ENCODE peak calls at places on chromosome 16, in eight cellular contexts. One of them, this sample, is unnamed.

GRCh38 chr16:19098173-19098572 is 15.6 kb upstream of the ITPRIPL2 start:
- DNase-seq in fibroblast of pulmonary artery: no peak
- DNase-seq in upper lobe of right lung: no peak
- DNase-seq in heart left ventricle: no peak
- DNase-seq in tibial nerve: no peak
- DNase-seq in fibroblast of mammary gland: no peak
- DNase-seq in right lobe of liver: no peak
- DNase-seq in A549: no peak
- DNase-seq in this sample: no peak

GRCh38 chr16:84585886-84586285 is 32.0 kb downstream of the COTL1 start:
- DNase-seq in fibroblast of pulmonary artery: no peak
- DNase-seq in upper lobe of right lung: no peak
- DNase-seq in heart left ventricle: no peak
- DNase-seq in tibial nerve: no peak
- DNase-seq in fibroblast of mammary gland: no peak
- DNase-seq in right lobe of liver: no peak
- DNase-seq in A549: peak; percentile 48
- DNase-seq in this sample: no peak

GRCh38 chr16:4309833-4310266 is 6.0 kb upstream of the GLIS2 start:
- DNase-seq in fibroblast of pulmonary artery: peak; percentile 61
- DNase-seq in upper lobe of right lung: peak; percentile 86
- DNase-seq in heart left ventricle: peak; percentile 70
- DNase-seq in tibial nerve: no peak
- DNase-seq in fibroblast of mammary gland: peak; percentile 64
- DNase-seq in right lobe of liver: no peak
- DNase-seq in A549: peak; percentile 88
- DNase-seq in this sample: peak; percentile 62

GRCh38 chr16:1998852-1999801 is 9.4 kb downstream of the SYNGR3 start:
- DNase-seq in fibroblast of pulmonary artery: no peak
- DNase-seq in upper lobe of right lung: no peak
- DNase-seq in heart left ventricle: no peak
- DNase-seq in tibial nerve: no peak
- DNase-seq in fibroblast of mammary gland: no peak
- DNase-seq in right lobe of liver: peak; percentile 49
- DNase-seq in A549: no peak
- DNase-seq in this sample: no peak

GRCh38 chr16:56673916-56674315 is 4.3 kb downstream of the MT1H start:
- DNase-seq in fibroblast of pulmonary artery: peak; percentile 42
- DNase-seq in upper lobe of right lung: no peak
- DNase-seq in heart left ventricle: no peak
- DNase-seq in tibial nerve: no peak
- DNase-seq in fibroblast of mammary gland: peak; percentile 37
- DNase-seq in right lobe of liver: no peak
- DNase-seq in A549: peak; percentile 54
- DNase-seq in this sample: peak; percentile 56

GRCh38 chr16:30924086-30924714 is 828 bp downstream of the FBXL19 start:
- DNase-seq in fibroblast of pulmonary artery: no peak
- DNase-seq in upper lobe of right lung: no peak
- DNase-seq in heart left ventricle: peak; percentile 48
- DNase-seq in tibial nerve: no peak
- DNase-seq in fibroblast of mammary gland: no peak
- DNase-seq in right lobe of liver: no peak
- DNase-seq in A549: no peak
- DNase-seq in this sample: no peak

GRCh38 chr16:67542464-67542863 is 13.8 kb downstream of the RIPOR1 start:
- DNase-seq in fibroblast of pulmonary artery: peak; percentile 79
- DNase-seq in upper lobe of right lung: peak; percentile 62
- DNase-seq in heart left ventricle: no peak
- DNase-seq in tibial nerve: no peak
- DNase-seq in fibroblast of mammary gland: peak; percentile 84
- DNase-seq in right lobe of liver: peak; percentile 45
- DNase-seq in A549: peak; percentile 83
- DNase-seq in this sample: peak; percentile 79

GRCh38 chr16:3022697-3023414 is 886 bp downstream of the HCFC1R1 start:
- DNase-seq in fibroblast of pulmonary artery: peak; percentile 40
- DNase-seq in upper lobe of right lung: no peak
- DNase-seq in heart left ventricle: peak; percentile 67
- DNase-seq in tibial nerve: no peak
- DNase-seq in fibroblast of mammary gland: peak; percentile 87
- DNase-seq in right lobe of liver: no peak
- DNase-seq in A549: peak; percentile 86
- DNase-seq in this sample: peak; percentile 85

GRCh38 chr16:78504391-78504945 is 405.0 kb downstream of the WWOX start:
- DNase-seq in fibroblast of pulmonary artery: no peak
- DNase-seq in upper lobe of right lung: no peak
- DNase-seq in heart left ventricle: no peak
- DNase-seq in tibial nerve: no peak
- DNase-seq in fibroblast of mammary gland: peak; percentile 29
- DNase-seq in right lobe of liver: no peak
- DNase-seq in A549: no peak
- DNase-seq in this sample: peak; percentile 55

GRCh38 chr16:10827691-10828341 is 9.2 kb upstream of the TVP23A start:
- DNase-seq in fibroblast of pulmonary artery: peak; percentile 91
- DNase-seq in upper lobe of right lung: peak; percentile 81
- DNase-seq in heart left ventricle: peak; percentile 86
- DNase-seq in tibial nerve: peak; percentile 54
- DNase-seq in fibroblast of mammary gland: peak; percentile 93
- DNase-seq in right lobe of liver: peak; percentile 86
- DNase-seq in A549: no peak
- DNase-seq in this sample: peak; percentile 97

GRCh38 chr16:49463529-49463928 is 89.9 kb downstream of the C16orf78 start:
- DNase-seq in fibroblast of pulmonary artery: no peak
- DNase-seq in upper lobe of right lung: no peak
- DNase-seq in heart left ventricle: no peak
- DNase-seq in tibial nerve: no peak
- DNase-seq in fibroblast of mammary gland: no peak
- DNase-seq in right lobe of liver: no peak
- DNase-seq in A549: no peak
- DNase-seq in this sample: no peak

GRCh38 chr16:70735141-70735979 is 49.5 kb upstream of the MTSS2 start:
- DNase-seq in fibroblast of pulmonary artery: peak; percentile 51
- DNase-seq in upper lobe of right lung: no peak
- DNase-seq in heart left ventricle: peak; percentile 51
- DNase-seq in tibial nerve: no peak
- DNase-seq in fibroblast of mammary gland: peak; percentile 87
- DNase-seq in right lobe of liver: no peak
- DNase-seq in A549: no peak
- DNase-seq in this sample: peak; percentile 82

GRCh38 chr16:17026600-17027242 is 444.0 kb downstream of the XYLT1 start:
- DNase-seq in fibroblast of pulmonary artery: no peak
- DNase-seq in upper lobe of right lung: no peak
- DNase-seq in heart left ventricle: no peak
- DNase-seq in tibial nerve: no peak
- DNase-seq in fibroblast of mammary gland: no peak
- DNase-seq in right lobe of liver: no peak
- DNase-seq in A549: no peak
- DNase-seq in this sample: no peak

GRCh38 chr16:52418206-52418605 is 128.7 kb downstream of the TOX3 start:
- DNase-seq in fibroblast of pulmonary artery: no peak
- DNase-seq in upper lobe of right lung: no peak
- DNase-seq in heart left ventricle: no peak
- DNase-seq in tibial nerve: no peak
- DNase-seq in fibroblast of mammary gland: no peak
- DNase-seq in right lobe of liver: no peak
- DNase-seq in A549: no peak
- DNase-seq in this sample: no peak

GRCh38 chr16:8489580-8489979 is 100.7 kb downstream of the TMEM114 start:
- DNase-seq in fibroblast of pulmonary artery: no peak
- DNase-seq in upper lobe of right lung: no peak
- DNase-seq in heart left ventricle: no peak
- DNase-seq in tibial nerve: no peak
- DNase-seq in fibroblast of mammary gland: no peak
- DNase-seq in right lobe of liver: no peak
- DNase-seq in A549: no peak
- DNase-seq in this sample: no peak

GRCh38 chr16:8492690-8493089 is 97.6 kb downstream of the TMEM114 start:
- DNase-seq in fibroblast of pulmonary artery: no peak
- DNase-seq in upper lobe of right lung: no peak
- DNase-seq in heart left ventricle: no peak
- DNase-seq in tibial nerve: no peak
- DNase-seq in fibroblast of mammary gland: no peak
- DNase-seq in right lobe of liver: no peak
- DNase-seq in A549: no peak
- DNase-seq in this sample: no peak

GRCh38 chr16:8496364-8496763 is 93.9 kb downstream of the TMEM114 start:
- DNase-seq in fibroblast of pulmonary artery: no peak
- DNase-seq in upper lobe of right lung: no peak
- DNase-seq in heart left ventricle: no peak
- DNase-seq in tibial nerve: no peak
- DNase-seq in fibroblast of mammary gland: no peak
- DNase-seq in right lobe of liver: no peak
- DNase-seq in A549: no peak
- DNase-seq in this sample: no peak

GRCh38 chr16:8493885-8494487 is 96.3 kb downstream of the TMEM114 start:
- DNase-seq in fibroblast of pulmonary artery: no peak
- DNase-seq in upper lobe of right lung: no peak
- DNase-seq in heart left ventricle: no peak
- DNase-seq in tibial nerve: no peak
- DNase-seq in fibroblast of mammary gland: no peak
- DNase-seq in right lobe of liver: no peak
- DNase-seq in A549: peak; percentile 4
- DNase-seq in this sample: no peak
- TF ChIP-seq CTCF in fibroblast of pulmonary artery: no peak
- TF ChIP-seq CTCF in upper lobe of right lung: no peak
- TF ChIP-seq CTCF in heart left ventricle: no peak
- TF ChIP-seq CTCF in tibial nerve: no peak
- TF ChIP-seq CTCF in fibroblast of mammary gland: no peak
- TF ChIP-seq CTCF in right lobe of liver: no peak
- TF ChIP-seq CTCF in A549: no peak
- TF ChIP-seq CTCF in this sample: no peak

DNA sequence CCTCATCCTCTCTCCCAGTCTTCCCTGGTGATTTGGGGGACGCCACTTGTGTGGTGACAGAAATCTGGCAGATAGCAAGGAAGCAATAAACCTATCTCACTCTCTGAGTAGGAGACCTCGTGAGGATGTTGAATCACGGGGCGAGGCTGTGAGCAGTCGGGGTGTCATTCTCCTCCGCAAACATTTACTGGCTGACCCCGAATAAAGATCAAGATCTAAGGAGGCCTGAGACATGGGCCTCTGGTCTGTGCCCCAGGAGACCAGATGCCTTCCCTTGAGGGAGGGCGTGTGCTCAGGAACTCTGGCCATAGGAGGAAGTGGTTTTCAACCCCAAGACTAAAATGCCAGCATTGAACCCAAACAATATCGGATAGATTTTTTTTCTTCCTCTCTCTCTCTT is 53.1 kb downstream of the FOXL1 start:
- DNase-seq in fibroblast of pulmonary artery: no peak
- DNase-seq in upper lobe of right lung: peak; percentile 25
- DNase-seq in heart left ventricle: no peak
- DNase-seq in tibial nerve: no peak
- DNase-seq in fibroblast of mammary gland: peak; percentile 70
- DNase-seq in right lobe of liver: no peak
- DNase-seq in A549: peak; percentile 24
- DNase-seq in this sample: peak; percentile 83
- H3K4me3 ChIP-seq in fibroblast of pulmonary artery: no peak overlapping the region
- H3K4me3 ChIP-seq in upper lobe of right lung: no peak overlapping the region
- H3K4me3 ChIP-seq in heart left ventricle: no peak overlapping the region
- H3K4me3 ChIP-seq in tibial nerve: no peak overlapping the region
- H3K4me3 ChIP-seq in fibroblast of mammary gland: no peak overlapping the region
- H3K4me3 ChIP-seq in right lobe of liver: no peak overlapping the region
- H3K4me3 ChIP-seq in A549: no peak overlapping the region
- H3K4me3 ChIP-seq in this sample: no peak overlapping the region

GRCh38 chr16:47493358-47494337 is 32.5 kb downstream of the PHKB start:
- DNase-seq in fibroblast of pulmonary artery: no peak
- DNase-seq in upper lobe of right lung: no peak
- DNase-seq in heart left ventricle: no peak
- DNase-seq in tibial nerve: no peak
- DNase-seq in fibroblast of mammary gland: no peak
- DNase-seq in right lobe of liver: no peak
- DNase-seq in A549: no peak
- DNase-seq in this sample: no peak
- TF ChIP-seq CTCF in fibroblast of pulmonary artery: no peak
- TF ChIP-seq CTCF in upper lobe of right lung: no peak
- TF ChIP-seq CTCF in heart left ventricle: no peak
- TF ChIP-seq CTCF in tibial nerve: no peak
- TF ChIP-seq CTCF in fibroblast of mammary gland: no peak
- TF ChIP-seq CTCF in right lobe of liver: no peak
- TF ChIP-seq CTCF in A549: no peak
- TF ChIP-seq CTCF in this sample: no peak

GRCh38 chr16:946048-946395 is 24.8 kb downstream of the LMF1 start:
- DNase-seq in fibroblast of pulmonary artery: no peak
- DNase-seq in upper lobe of right lung: no peak
- DNase-seq in heart left ventricle: no peak
- DNase-seq in tibial nerve: no peak
- DNase-seq in fibroblast of mammary gland: no peak
- DNase-seq in right lobe of liver: no peak
- DNase-seq in A549: no peak
- DNase-seq in this sample: no peak

GRCh38 chr16:939941-940340 is 30.8 kb downstream of the LMF1 start:
- DNase-seq in fibroblast of pulmonary artery: no peak
- DNase-seq in upper lobe of right lung: no peak
- DNase-seq in heart left ventricle: no peak
- DNase-seq in tibial nerve: no peak
- DNase-seq in fibroblast of mammary gland: no peak
- DNase-seq in right lobe of liver: no peak
- DNase-seq in A549: no peak
- DNase-seq in this sample: no peak

GRCh38 chr16:943971-944370 is 26.8 kb downstream of the LMF1 start:
- DNase-seq in fibroblast of pulmonary artery: no peak
- DNase-seq in upper lobe of right lung: no peak
- DNase-seq in heart left ventricle: no peak
- DNase-seq in tibial nerve: no peak
- DNase-seq in fibroblast of mammary gland: no peak
- DNase-seq in right lobe of liver: no peak
- DNase-seq in A549: no peak
- DNase-seq in this sample: no peak

GRCh38 chr16:942436-943060 is 28.2 kb downstream of the LMF1 start:
- DNase-seq in fibroblast of pulmonary artery: no peak
- DNase-seq in upper lobe of right lung: no peak
- DNase-seq in heart left ventricle: no peak
- DNase-seq in tibial nerve: no peak
- DNase-seq in fibroblast of mammary gland: no peak
- DNase-seq in right lobe of liver: no peak
- DNase-seq in A549: no peak
- DNase-seq in this sample: no peak

DNA sequence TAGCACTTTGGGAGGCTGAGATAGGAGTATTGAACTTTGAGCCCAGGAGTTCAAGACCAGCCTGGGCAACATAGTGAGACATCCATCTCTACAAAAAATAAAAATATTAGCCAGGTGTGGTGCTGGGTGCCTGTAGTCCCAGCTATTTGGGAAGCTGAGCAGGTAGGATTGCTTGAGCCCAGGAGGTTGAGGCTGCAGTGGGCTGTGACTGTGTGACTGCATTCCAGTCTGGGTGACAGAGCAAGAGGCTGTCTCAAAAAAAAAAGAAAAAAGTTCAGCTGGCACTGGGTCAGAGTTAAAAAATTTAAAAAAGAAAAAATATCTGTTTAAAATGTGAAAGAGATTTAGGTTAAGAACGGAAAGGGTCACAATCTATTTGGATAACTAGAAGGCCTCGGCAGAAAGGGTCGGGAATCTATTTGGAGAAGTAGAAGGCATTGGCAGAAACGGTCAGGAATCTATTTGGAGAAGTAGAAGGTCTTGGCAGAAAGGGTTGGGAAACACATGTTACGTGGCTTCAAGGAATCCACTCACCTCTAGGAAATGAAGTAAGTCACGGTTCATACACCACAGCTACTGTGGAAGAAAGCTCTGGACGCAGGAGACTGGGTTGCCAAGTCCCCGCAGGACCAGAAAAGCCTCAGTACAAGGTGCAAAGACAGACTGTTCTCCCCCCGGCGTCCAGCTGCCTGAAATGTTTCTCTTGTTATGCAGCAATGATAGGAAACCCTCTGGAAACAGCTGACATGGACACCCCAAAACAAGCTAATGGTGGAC is 25.3 kb downstream of the LMF1 start:
- DNase-seq in fibroblast of pulmonary artery: no peak
- DNase-seq in upper lobe of right lung: no peak
- DNase-seq in heart left ventricle: no peak
- DNase-seq in tibial nerve: no peak
- DNase-seq in fibroblast of mammary gland: no peak
- DNase-seq in right lobe of liver: no peak
- DNase-seq in A549: no peak
- DNase-seq in this sample: peak; percentile 10
- H3K4me3 ChIP-seq in fibroblast of pulmonary artery: no peak overlapping the region
- H3K4me3 ChIP-seq in upper lobe of right lung: no peak overlapping the region
- H3K4me3 ChIP-seq in heart left ventricle: no peak overlapping the region
- H3K4me3 ChIP-seq in tibial nerve: no peak overlapping the region
- H3K4me3 ChIP-seq in fibroblast of mammary gland: no peak overlapping the region
- H3K4me3 ChIP-seq in right lobe of liver: no peak overlapping the region
- H3K4me3 ChIP-seq in A549: no peak overlapping the region
- H3K4me3 ChIP-seq in this sample: no peak overlapping the region

This sample was measured in cardiac fibroblast.